ENCODE peak calls at places on chromosomes 11 and 22, in nine cellular contexts. H is GM12891, A is hippocampal formation, M is activated T-cell treated with anti-CD3 and anti-CD28 coated beads for 1 hour, B is NCI-H1436, Y is HEK293T, X is EH, L is tibial nerve, R is T-helper 9 cell. I is an unnamed sample.
A peak's percentile ranks its signal among the peaks of the same experiment; 100 is the strongest.

GRCh38 chr22:49960159-49960966 is at the start of gene PIM3:
- DNase-seq in H (peak; percentile 100), A (peak; percentile 89), M (peak; percentile 80), B (peak; percentile 94), Y (peak; percentile 95), X (peak; percentile 94), L (peak; percentile 88), R (peak; percentile 80), I (peak; percentile 92)

GRCh38 chr22:47572443-47572842 is 810.0 kb downstream of the TBC1D22A start:
- DNase-seq in H (no peak), A (no peak), M (no peak), B (no peak), Y (no peak), X (no peak), L (no peak), R (no peak), I (no peak)

GRCh38 chr22:16974298-16975084 is 33.5 kb downstream of the GAB4 start:
- DNase-seq in H (no peak), A (no peak), M (no peak), B (no peak), Y (no peak), X (no peak), L (no peak), R (no peak), I (no peak)

GRCh38 chr11:102727890-102728289 is 3.1 kb upstream of the MMP8 start:
- DNase-seq in H (no peak), A (no peak), M (no peak), B (no peak), Y (no peak), X (peak; percentile 77), L (no peak), R (no peak), I (no peak)

GRCh38 chr11:29448246-29448877 is 568.5 kb downstream of the KCNA4 start:
- DNase-seq in H (no peak), A (peak; percentile 3), M (no peak), B (peak; percentile 0), Y (peak; percentile 26), X (peak; percentile 10), L (no peak), R (no peak), I (peak; percentile 43)

GRCh38 chr11:96162816-96163499 is 180.0 kb downstream of the MAML2 start:
- DNase-seq in H (no peak), A (no peak), M (no peak), B (no peak), Y (no peak), X (peak; percentile 94), L (no peak), R (no peak), I (no peak)

GRCh38 chr22:27534720-27535125 is 266.8 kb downstream of the MN1 start:
- DNase-seq in H (no peak), A (no peak), M (no peak), B (no peak), Y (no peak), X (peak; percentile 86), L (no peak), R (no peak), I (no peak)

GRCh38 chr11:103407641-103408040 is 298.4 kb downstream of the DYNC2H1 start:
- DNase-seq in H (no peak), A (no peak), M (no peak), B (no peak), Y (no peak), X (no peak), L (no peak), R (no peak), I (no peak)

GRCh38 chr11:117998201-117998579 is 12.0 kb downstream of the IL10RA start:
- DNase-seq in H (no peak), A (no peak), M (no peak), B (no peak), Y (no peak), X (no peak), L (no peak), R (no peak), I (no peak)

GRCh38 chr22:45680932-45681700 is 9.5 kb downstream of the ATXN10 start:
- DNase-seq in H (no peak), A (no peak), M (no peak), B (no peak), Y (no peak), X (peak; percentile 85), L (no peak), R (no peak), I (no peak)

GRCh38 chr11:88332851-88333250 is 4.7 kb downstream of the CTSC start:
- DNase-seq in H (no peak), A (no peak), M (no peak), B (no peak), Y (no peak), X (peak; percentile 33), L (no peak), R (no peak), I (no peak)

GRCh38 chr11:69956669-69957190 is 121.4 kb upstream of the ANO1 start:
- DNase-seq in H (no peak), A (no peak), M (no peak), B (no peak), Y (no peak), X (no peak), L (no peak), R (no peak), I (no peak)

GRCh38 chr11:121323208-121323607 is 30.6 kb downstream of the SC5D start:
- DNase-seq in H (no peak), A (no peak), M (no peak), B (no peak), Y (no peak), X (no peak), L (no peak), R (no peak), I (no peak)

GRCh38 chr22:19880786-19881569 is 26.3 kb upstream of the GNB1L start:
- DNase-seq in H (peak; percentile 15), A (no peak), M (no peak), B (no peak), Y (peak; percentile 61), X (peak; percentile 99), L (peak; percentile 34), R (no peak), I (no peak)

GRCh38 chr11:65776196-65776595 is 4.6 kb downstream of the AP5B1 start:
- DNase-seq in H (no peak), A (no peak), M (no peak), B (no peak), Y (no peak), X (no peak), L (no peak), R (no peak), I (no peak)

GRCh38 chr11:118918686-118919280 is 6.9 kb downstream of the BCL9L start:
- DNase-seq in H (no peak), A (no peak), M (no peak), B (no peak), Y (no peak), X (peak; percentile 65), L (no peak), R (no peak), I (no peak)

GRCh38 chr11:87223816-87224215 is 186.1 kb downstream of the TMEM135 start:
- DNase-seq in H (no peak), A (no peak), M (no peak), B (no peak), Y (no peak), X (peak; percentile 43), L (no peak), R (no peak), I (no peak)

GRCh38 chr22:20186183-20186870 is 35.5 kb upstream of the CCDC188 start:
- DNase-seq in H (no peak), A (no peak), M (no peak), B (no peak), Y (peak; percentile 56), X (no peak), L (no peak), R (no peak), I (no peak)

I was measured in head of caudate nucleus.